ENCODE peak calls at places on chromosomes 11 and 22, in eight cellular contexts. C is memory B cell; I is spleen; X is fibroblast of the aortic adventitia; Q is left ventricle myocardium inferior; E is activated effector memory CD4-positive, alpha-beta T cell treated with Interleukin-2 at 50 U/mL for 16 hours; S is stimulated activated CD8-positive, alpha-beta memory T cell treated with anti-CD3 and anti-CD28 coated beads, Interleukin-2, amount 100 ng/mL, for 1 hour; N is tibial artery. W is an unnamed sample.

GRCh38 chr11:120532511-120533196 is 21.1 kb downstream of the GRIK4 start:
- DNase-seq in N (no peak), E (no peak), I (no peak), S (no peak), C (no peak), Q (no peak), X (peak), W (no peak)

GRCh38 chr11:34266090-34266912 is 91.5 kb downstream of the ABTB2 start:
- DNase-seq in S (no peak), E (no peak), C (no peak), I (no peak), N (peak), X (peak), Q (peak), W (peak)

GRCh38 chr11:3375552-3375951 is 3.4 kb downstream of the ZNF195 start:
- DNase-seq in Q (no peak), S (no peak), N (no peak), I (no peak), E (no peak), C (no peak), X (peak), W (peak)

GRCh38 chr11:93659841-93660240 is 1.6 kb upstream of the CEP295 start:
- DNase-seq in C (no peak), X (peak), Q (no peak), N (no peak), E (no peak), I (no peak), S (no peak), W (no peak)

GRCh38 chr22:29149841-29150555 is 55.7 kb upstream of the EMID1 start:
- DNase-seq in I (peak), N (peak), C (no peak), Q (peak), S (no peak), E (no peak), X (no peak), W (peak)

GRCh38 chr11:71998649-71999310 is at the start of gene IL18BP:
- DNase-seq in X (no peak), N (peak), I (peak), S (no peak), E (peak), C (peak), Q (no peak), W (peak)

GRCh38 chr11:1449516-1450270 is 36.9 kb downstream of the MOB2 start:
- DNase-seq in C (no peak), E (no peak), N (no peak), Q (no peak), I (no peak), X (no peak), S (no peak), W (no peak)

GRCh38 chr22:45268958-45269844 is 15.5 kb upstream of the UPK3A start:
- DNase-seq in S (peak), I (peak), C (peak), Q (peak), E (peak), N (peak), X (peak), W (peak)

GRCh38 chr11:96141649-96142048 is 201.3 kb downstream of the MAML2 start:
- DNase-seq in E (no peak), I (no peak), S (no peak), N (no peak), Q (no peak), C (no peak), X (no peak), W (no peak)

GRCh38 chr22:46794491-46794890 is 32.0 kb downstream of the TBC1D22A start:
- DNase-seq in X (no peak), I (no peak), C (no peak), E (no peak), N (peak), S (no peak), Q (no peak), W (no peak)

GRCh38 chr11:120017582-120017981 is 120.3 kb downstream of the TRIM29 start:
- DNase-seq in Q (no peak), C (no peak), E (no peak), N (no peak), S (no peak), I (no peak), X (no peak), W (no peak)

GRCh38 chr11:71459767-71460320 is 6.8 kb downstream of the NADSYN1 start:
- DNase-seq in N (no peak), S (no peak), C (no peak), X (no peak), I (peak), Q (no peak), E (no peak), W (no peak)

GRCh38 chr11:121451178-121451981 is 734 bp upstream of the SORL1 start:
- DNase-seq in S (no peak), X (no peak), C (no peak), E (peak), I (peak), Q (no peak), N (no peak), W (no peak)

GRCh38 chr11:68011046-68011943 is 1.2 kb downstream of the ALDH3B1 start:
- DNase-seq in S (no peak), I (no peak), E (no peak), Q (no peak), C (no peak), N (no peak), X (no peak), W (no peak)

GRCh38 chr11:134332189-134332631 is 422 bp downstream of the GLB1L2 start:
- DNase-seq in I (peak), S (no peak), E (no peak), Q (no peak), C (no peak), X (no peak), N (no peak), W (no peak)

GRCh38 chr11:63813563-63814382 is 517 bp downstream of the SPINDOC start:
- DNase-seq in X (peak), Q (peak), S (no peak), N (peak), I (peak), E (peak), C (no peak), W (peak)

GRCh38 chr11:111878385-111878765 is 590 bp downstream of the FDXACB1 start:
- DNase-seq in I (no peak), C (no peak), N (no peak), S (no peak), Q (no peak), X (peak), E (no peak), W (no peak)

GRCh38 chr11:119120639-119121007 is 757 bp upstream of the HINFP start:
- DNase-seq in C (no peak), Q (no peak), X (peak), E (no peak), S (no peak), I (no peak), N (no peak), W (no peak)

GRCh38 chr11:42239102-42239501 is 779.6 kb upstream of the LRRC4C start:
- DNase-seq in S (no peak), I (no peak), E (no peak), Q (no peak), N (no peak), X (peak), C (no peak), W (no peak)

GRCh38 chr22:33139937-33140336 is 81.8 kb upstream of the SYN3 start:
- DNase-seq in Q (no peak), E (no peak), I (no peak), S (no peak), X (no peak), N (no peak), C (no peak), W (no peak)

W was measured in Ammon's horn.